ENCODE peak calls at places on chromosomes 1 and 21, in ten cellular contexts. B, Z, L, A, P, W, S, Y, U and F are unnamed samples.

GRCh38 chr1:207459008-207459407 is 4.9 kb downstream of the CR2 start:
- DNase-seq in B (no peak), Z (no peak), L (no peak), A (no peak), P (no peak), W (peak), S (no peak), Y (no peak), U (no peak), F (no peak)

GRCh38 chr1:117179471-117179870 is 31.3 kb downstream of the VTCN1 start:
- DNase-seq in B (no peak), Z (no peak), L (no peak), A (no peak), P (no peak), W (no peak), S (no peak), Y (no peak), U (no peak), F (no peak)

GRCh38 chr1:180919183-180919700 is 6.5 kb downstream of the KIAA1614 start:
- DNase-seq in B (no peak), Z (no peak), L (no peak), A (no peak), P (no peak), W (no peak), S (no peak), Y (no peak), U (no peak), F (no peak)

GRCh38 chr1:207831517-207832327 is 79.2 kb downstream of the CD34 start:
- DNase-seq in B (no peak), Z (peak), L (no peak), A (no peak), P (no peak), W (peak), S (no peak), Y (no peak), U (peak), F (no peak)

GRCh38 chr1:66397192-66397591 is 136.8 kb upstream of the SGIP1 start:
- DNase-seq in B (no peak), Z (no peak), L (no peak), A (no peak), P (no peak), W (no peak), S (no peak), Y (no peak), U (no peak), F (no peak)

GRCh38 chr1:170836146-170836545 is 99.2 kb upstream of the MROH9 start:
- DNase-seq in B (no peak), Z (no peak), L (no peak), A (no peak), P (no peak), W (no peak), S (no peak), Y (no peak), U (no peak), F (no peak)

GRCh38 chr1:108082741-108083562 is 117.2 kb downstream of the SLC25A24 start:
- DNase-seq in B (no peak), Z (no peak), L (no peak), A (no peak), P (no peak), W (peak), S (no peak), Y (no peak), U (no peak), F (no peak)

GRCh38 chr21:31895069-31895851 is 22.4 kb downstream of the HUNK start:
- DNase-seq in B (no peak), Z (no peak), L (no peak), A (no peak), P (no peak), W (no peak), S (no peak), Y (no peak), U (no peak), F (no peak)

GRCh38 chr1:150650193-150650592 is 20.8 kb upstream of the ENSA start:
- DNase-seq in B (no peak), Z (no peak), L (no peak), A (no peak), P (no peak), W (no peak), S (no peak), Y (no peak), U (no peak), F (no peak)

GRCh38 chr1:52364235-52364839 is 1.7 kb downstream of the CC2D1B start:
- DNase-seq in B (no peak), Z (no peak), L (no peak), A (peak), P (no peak), W (no peak), S (no peak), Y (no peak), U (no peak), F (no peak)

GRCh38 chr1:114660250-114660649 is 9.6 kb downstream of the DENND2C start:
- DNase-seq in B (no peak), Z (no peak), L (no peak), A (no peak), P (no peak), W (no peak), S (no peak), Y (no peak), U (no peak), F (no peak)

GRCh38 chr1:80217377-80217986 is 1211.0 kb upstream of the ADGRL4 start:
- DNase-seq in B (peak), Z (no peak), L (no peak), A (peak), P (no peak), W (no peak), S (peak), Y (peak), U (no peak), F (no peak)

GRCh38 chr1:212234431-212235298 is 50.5 kb upstream of the PPP2R5A start:
- DNase-seq in B (no peak), Z (no peak), L (no peak), A (no peak), P (peak), W (no peak), S (peak), Y (no peak), U (no peak), F (no peak)

GRCh38 chr1:24191860-24192259 is 4.8 kb upstream of the IFNLR1 start:
- DNase-seq in B (no peak), Z (no peak), L (no peak), A (no peak), P (peak), W (no peak), S (no peak), Y (no peak), U (peak), F (no peak)

GRCh38 chr1:116817582-116818064 is 63.4 kb downstream of the CD2 start:
- DNase-seq in B (peak), Z (peak), L (no peak), A (peak), P (peak), W (peak), S (no peak), Y (no peak), U (peak), F (peak)

GRCh38 chr1:23581219-23581618 is 21.9 kb upstream of the ID3 start:
- DNase-seq in B (no peak), Z (no peak), L (no peak), A (no peak), P (no peak), W (no peak), S (peak), Y (no peak), U (no peak), F (no peak)

GRCh38 chr1:25619101-25619890 is 2.7 kb downstream of the MAN1C1 start:
- DNase-seq in B (peak), Z (no peak), L (no peak), A (peak), P (peak), W (peak), S (no peak), Y (peak), U (peak), F (peak)

GRCh38 chr1:115164484-115164883 is 75.2 kb upstream of the TSPAN2 start:
- DNase-seq in B (no peak), Z (no peak), L (no peak), A (no peak), P (no peak), W (no peak), S (peak), Y (no peak), U (no peak), F (no peak)

GRCh38 chr1:58971629-58972140 is 187.8 kb upstream of the JUN start:
- DNase-seq in B (no peak), Z (no peak), L (no peak), A (no peak), P (peak), W (no peak), S (peak), Y (no peak), U (no peak), F (no peak)

GRCh38 chr1:93437976-93438605 is 9.8 kb upstream of the FNBP1L start:
- DNase-seq in B (peak), Z (no peak), L (no peak), A (no peak), P (no peak), W (peak), S (no peak), Y (peak), U (no peak), F (no peak)

GRCh38 chr1:161313554-161314200 is 504 bp upstream of the SDHC start:
- DNase-seq in B (no peak), Z (no peak), L (no peak), A (peak), P (no peak), W (no peak), S (no peak), Y (no peak), U (no peak), F (no peak)

GRCh38 chr1:29655945-29656866 is 419.9 kb downstream of the PTPRU start:
- DNase-seq in B (peak), Z (no peak), L (no peak), A (peak), P (peak), W (no peak), S (no peak), Y (no peak), U (no peak), F (peak)